ENCODE peak calls at places on chromosomes 16 and 17, in six cellular contexts. M is RWPE2, R is lung, G is cardiac muscle cell, O is breast epithelium, P is stomach. Z is an unnamed sample.

GRCh38 chr16:65576631-65577030 is 454.8 kb upstream of the CDH11 start:
- DNase-seq in M (no peak), R (no peak), G (no peak), O (no peak), P (no peak), Z (no peak)

GRCh38 chr16:81313731-81314602 is 795 bp upstream of the GAN start:
- DNase-seq in M (no peak), R (no peak), G (no peak), O (no peak), P (no peak), Z (no peak)

GRCh38 chr17:9233761-9234160 is 212.5 kb downstream of the NTN1 start:
- DNase-seq in M (no peak), R (no peak), G (no peak), O (no peak), P (no peak), Z (no peak)

GRCh38 chr16:11674818-11675560 is 6.7 kb downstream of the SNN start:
- DNase-seq in M (no peak), R (no peak), G (peak), O (peak), P (no peak), Z (no peak)

GRCh38 chr16:84478172-84478948 is 26.1 kb downstream of the MEAK7 start:
- DNase-seq in M (no peak), R (no peak), G (peak), O (no peak), P (peak), Z (peak)

GRCh38 chr16:87675111-87675510 is 72.8 kb downstream of the JPH3 start:
- DNase-seq in M (no peak), R (no peak), G (no peak), O (no peak), P (no peak), Z (no peak)

GRCh38 chr17:19386974-19387920 is at the start of gene MFAP4:
- DNase-seq in M (no peak), R (no peak), G (peak), O (peak), P (no peak), Z (no peak)

GRCh38 chr16:66408181-66409048 is 18.7 kb upstream of the BEAN1 start:
- DNase-seq in M (no peak), R (no peak), G (peak), O (peak), P (no peak), Z (no peak)

GRCh38 chr17:57599271-57600045 is 145.6 kb downstream of the CCDC182 start:
- DNase-seq in M (no peak), R (no peak), G (no peak), O (no peak), P (no peak), Z (no peak)

GRCh38 chr17:43401293-43401692 is 2.5 kb downstream of the ARL4D start:
- DNase-seq in M (peak), R (no peak), G (peak), O (no peak), P (peak), Z (peak)

GRCh38 chr17:11493947-11494346 is 104.3 kb upstream of the DNAH9 start:
- DNase-seq in M (no peak), R (no peak), G (no peak), O (no peak), P (no peak), Z (no peak)

GRCh38 chr17:1227917-1228751 is 42.1 kb upstream of the BHLHA9 start:
- DNase-seq in M (no peak), R (no peak), G (peak), O (no peak), P (no peak), Z (no peak)

GRCh38 chr17:83202002-83203000 is 122.9 kb downstream of the METRNL start:
- DNase-seq in M (peak), R (no peak), G (no peak), O (peak), P (peak), Z (no peak)

GRCh38 chr17:5241861-5242671 is 7.4 kb upstream of the SCIMP start:
- DNase-seq in M (no peak), R (no peak), G (no peak), O (no peak), P (peak), Z (no peak)

GRCh38 chr17:29345066-29345465 is 45.1 kb upstream of the TAOK1 start:
- DNase-seq in M (no peak), R (no peak), G (no peak), O (no peak), P (no peak), Z (no peak)

GRCh38 chr17:50865060-50865867 is 890 bp downstream of the TOB1 start:
- DNase-seq in M (no peak), R (peak), G (peak), O (no peak), P (peak), Z (peak)

GRCh38 chr16:5615868-5616642 is 518.5 kb upstream of the EEF2KMT start:
- DNase-seq in M (no peak), R (peak), G (peak), O (peak), P (peak), Z (peak)

DNA sequence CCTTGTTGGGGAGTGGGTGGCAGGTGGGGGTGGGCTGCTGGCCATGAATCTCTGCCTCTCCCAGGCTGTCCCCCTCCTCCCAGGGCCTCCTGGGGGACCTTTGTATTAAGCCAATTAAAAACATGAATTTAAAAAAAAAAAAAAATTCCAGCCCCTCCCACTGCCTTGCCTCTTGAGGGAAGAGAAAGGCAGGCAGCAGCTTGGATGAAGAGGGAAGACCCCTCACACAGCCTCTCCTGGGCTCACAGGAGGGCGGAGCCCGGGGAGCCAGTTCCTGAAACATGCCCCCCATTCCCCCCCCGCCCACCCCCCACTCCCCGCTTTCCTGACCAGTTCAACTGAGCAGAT is 1.8 kb upstream of the TCAP start:
- DNase-seq in M (no peak), R (no peak), G (no peak), O (no peak), P (no peak), Z (no peak)
- H3K27ac ChIP-seq in M (no peak), R (peak), G (no peak), O (peak), P (peak), Z (no peak)

DNA sequence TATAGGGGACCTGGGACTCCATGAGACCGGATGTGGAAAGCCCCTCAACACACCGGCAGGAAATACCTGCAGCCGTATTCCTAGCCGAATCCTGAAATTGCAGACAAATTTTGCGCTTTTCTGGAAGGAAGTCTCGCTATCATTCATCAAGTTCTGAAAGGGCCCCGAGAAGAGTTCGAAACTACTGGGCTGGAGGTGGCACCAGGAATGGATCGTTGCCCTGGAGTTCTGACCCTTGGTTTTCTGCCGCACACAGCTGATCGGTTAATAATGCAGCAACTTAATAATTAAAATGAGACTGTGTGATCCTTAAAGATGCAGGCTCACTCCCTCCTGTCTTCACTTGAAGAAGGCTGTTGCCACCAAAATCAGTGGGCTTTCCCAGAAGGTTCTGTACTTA is 55.7 kb upstream of the MRTFB start:
- DNase-seq in M (no peak), R (no peak), G (no peak), O (no peak), P (no peak), Z (no peak)
- H3K4me3 ChIP-seq in M (no peak), R (peak), G (no peak), O (peak), P (peak), Z (no peak)

GRCh38 chr17:30939059-30939689 is 17.4 kb downstream of the ADAP2 start:
- DNase-seq in M (no peak), R (no peak), G (no peak), O (no peak), P (no peak), Z (no peak)

GRCh38 chr17:30947796-30948195 is 23.0 kb upstream of the RNF135 start:
- DNase-seq in M (no peak), R (no peak), G (no peak), O (no peak), P (no peak), Z (no peak)

GRCh38 chr17:30942311-30943079 is 20.8 kb downstream of the ADAP2 start:
- DNase-seq in M (no peak), R (no peak), G (no peak), O (no peak), P (no peak), Z (no peak)
- TF ChIP-seq CTCF in M (no peak), R (no peak), G (no peak), O (no peak), P (no peak), Z (no peak)

DNA sequence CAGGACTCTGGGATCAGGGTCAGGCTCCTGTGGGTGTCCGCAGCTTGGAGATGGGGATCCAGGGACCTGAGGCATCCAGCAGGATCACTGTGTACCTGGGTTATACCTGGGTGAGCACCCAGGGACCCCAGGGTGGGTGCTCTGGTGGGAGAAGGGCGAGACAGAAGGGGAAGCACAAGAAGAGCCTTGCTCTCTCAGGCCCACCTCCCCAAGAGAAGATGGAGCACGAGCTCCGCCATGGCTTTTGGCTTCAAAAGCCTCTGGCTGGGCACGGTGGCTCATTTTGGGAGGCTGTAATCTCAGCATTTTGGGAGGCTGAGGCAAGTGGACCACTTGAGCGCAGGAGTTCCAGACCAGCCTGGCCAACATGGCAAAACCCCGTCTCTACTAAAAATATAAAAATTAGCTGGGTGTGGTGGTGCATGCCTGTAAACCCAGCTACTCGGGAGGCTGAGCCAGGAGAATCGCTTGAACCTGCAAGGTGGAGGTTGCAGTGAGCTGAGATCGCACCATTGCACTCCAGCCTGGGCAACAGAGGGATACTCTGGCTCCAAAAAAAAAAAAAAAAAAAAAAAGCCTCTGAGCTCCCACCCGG is 8.9 kb downstream of the DRC7 start:
- DNase-seq in M (no peak), R (no peak), G (no peak), O (no peak), P (no peak), Z (no peak)
- H3K27ac ChIP-seq in M (no peak), R (no peak), G (no peak), O (no peak), P (no peak), Z (no peak)

GRCh38 chr17:48546187-48546923 is 1.4 kb upstream of the HOXB2 start:
- DNase-seq in M (no peak), R (no peak), G (peak), O (no peak), P (no peak), Z (no peak)

GRCh38 chr17:48547839-48548686 is 3.2 kb upstream of the HOXB2 start:
- DNase-seq in M (no peak), R (no peak), G (peak), O (no peak), P (no peak), Z (no peak)

GRCh38 chr17:48548687-48549621 is 4.0 kb upstream of the HOXB2 start:
- DNase-seq in M (no peak), R (no peak), G (no peak), O (no peak), P (no peak), Z (no peak)

GRCh38 chr17:48545539-48545938 is 630 bp upstream of the HOXB2 start:
- DNase-seq in M (no peak), R (no peak), G (no peak), O (no peak), P (no peak), Z (no peak)

GRCh38 chr17:48546924-48547838 is 2.3 kb upstream of the HOXB2 start:
- DNase-seq in M (no peak), R (no peak), G (peak), O (no peak), P (no peak), Z (no peak)
- H3K4me3 ChIP-seq in M (no peak), R (no peak), G (peak), O (peak), P (peak), Z (no peak)

GRCh38 chr17:55750750-55751641 is at the start of gene PCTP:
- DNase-seq in M (peak), R (peak), G (peak), O (peak), P (peak), Z (peak)
- TF ChIP-seq CTCF in M (no peak), R (no peak), G (peak), O (peak), P (peak), Z (peak)

DNA sequence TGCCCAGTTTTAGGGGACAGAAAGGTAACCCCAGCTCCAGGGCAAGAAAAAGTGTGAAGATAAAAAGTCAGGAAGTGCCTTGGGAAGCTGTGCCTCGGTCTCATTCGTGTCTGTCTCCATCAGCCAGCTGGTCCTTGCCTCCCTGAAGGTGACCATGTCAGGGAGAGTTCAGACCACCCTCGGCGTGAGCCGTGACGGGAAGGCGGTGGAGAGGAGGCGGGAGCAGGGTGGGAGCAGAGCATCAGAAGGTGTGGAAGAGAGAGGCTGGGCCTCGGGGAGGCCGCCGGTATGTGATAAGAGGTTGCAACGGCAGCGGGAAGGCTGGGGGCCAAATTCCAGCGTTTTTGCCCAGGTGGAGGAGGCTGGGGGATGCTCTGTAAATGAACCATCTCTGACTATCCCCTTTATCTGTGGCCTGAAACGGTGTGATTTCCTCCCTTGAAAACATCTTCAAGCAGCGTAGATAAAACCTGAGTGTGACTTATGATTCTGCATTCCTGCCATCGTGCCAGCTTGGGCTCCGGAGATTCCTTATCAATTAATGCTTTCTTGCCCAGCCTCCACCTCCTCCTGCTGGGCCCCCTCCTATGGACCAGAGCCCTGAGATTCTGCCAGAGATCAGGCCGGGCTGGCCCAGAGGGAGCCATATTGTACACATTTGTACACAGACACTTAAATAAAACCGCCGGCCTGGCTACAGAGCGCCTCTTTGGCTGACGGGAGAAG is 251.8 kb downstream of the IRF8 start:
- DNase-seq in M (no peak), R (no peak), G (no peak), O (no peak), P (no peak), Z (no peak)
- H3K27ac ChIP-seq in M (no peak), R (no peak), G (no peak), O (no peak), P (peak), Z (no peak)

DNA sequence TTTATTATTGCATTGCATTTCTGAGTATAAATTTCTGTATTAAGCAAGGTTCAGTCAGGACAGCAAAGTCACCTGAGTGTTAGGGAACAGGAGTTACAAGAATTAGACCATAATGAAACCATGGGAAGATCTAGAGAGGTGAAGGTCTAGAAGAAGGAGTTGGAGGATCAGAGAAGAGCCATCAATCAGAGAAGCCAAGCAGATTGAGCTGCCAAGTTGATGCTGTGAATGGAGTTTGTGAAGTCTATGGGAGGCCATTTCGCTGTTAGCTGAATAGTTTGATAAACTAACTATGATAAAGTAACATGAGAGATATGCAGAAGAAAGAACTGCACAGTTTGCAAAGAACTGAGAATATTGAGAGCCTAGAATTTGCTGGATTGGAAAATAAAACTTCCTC is 40.4 kb downstream of the FBXL20 start:
- DNase-seq in M (no peak), R (no peak), G (no peak), O (no peak), P (no peak), Z (no peak)
- H3K4me3 ChIP-seq in M (no peak), R (no peak), G (no peak), O (no peak), P (no peak), Z (no peak)

GRCh38 chr16:78705694-78706093 is 606.2 kb downstream of the WWOX start:
- DNase-seq in M (no peak), R (no peak), G (peak), O (no peak), P (no peak), Z (no peak)
- TF ChIP-seq CTCF in M (peak), R (peak), G (peak), O (no peak), P (peak), Z (no peak)

Z was measured in dorsolateral prefrontal cortex.